ENCODE peak calls at places on chromosome 2, in nine cellular contexts. P is upper lobe of right lung, F is right lobe of liver, L is heart left ventricle, Y is A549, A is spleen, H is PC-3, Q is psoas muscle, O is breast epithelium. M is an unnamed sample.
A peak's percentile ranks its signal among the peaks of the same experiment; 100 is the strongest.

GRCh38 chr2:222805591-222806304 is 55.1 kb upstream of the ACSL3 start:
- DNase-seq in P (no peak), F (no peak), L (no peak), Y (no peak), A (no peak), H (no peak), Q (no peak), O (no peak), M (no peak)

GRCh38 chr2:230410861-230411464 is 5.0 kb upstream of the SP100 start:
- DNase-seq in P (no peak), F (no peak), L (no peak), Y (no peak), A (peak; percentile 76), H (no peak), Q (no peak), O (no peak), M (no peak)

GRCh38 chr2:10733584-10733958 is 12.1 kb downstream of the ATP6V1C2 start:
- DNase-seq in P (no peak), F (no peak), L (no peak), Y (no peak), A (peak; percentile 30), H (no peak), Q (no peak), O (no peak), M (no peak)

GRCh38 chr2:10989151-10989550 is 77.4 kb downstream of the KCNF1 start:
- DNase-seq in P (peak; percentile 21), F (no peak), L (no peak), Y (no peak), A (no peak), H (no peak), Q (no peak), O (no peak), M (no peak)

GRCh38 chr2:197576631-197577030 is 60.8 kb downstream of the MOB4 start:
- DNase-seq in P (no peak), F (no peak), L (no peak), Y (peak; percentile 81), A (no peak), H (peak; percentile 77), Q (no peak), O (no peak), M (no peak)

GRCh38 chr2:71157124-71157802 is 26.8 kb downstream of the MPHOSPH10 start:
- DNase-seq in P (no peak), F (no peak), L (peak; percentile 27), Y (peak; percentile 46), A (peak; percentile 81), H (peak; percentile 67), Q (peak; percentile 57), O (no peak), M (peak; percentile 95)

GRCh38 chr2:2016912-2017311 is 272.6 kb upstream of the PXDN start:
- DNase-seq in P (no peak), F (no peak), L (no peak), Y (no peak), A (no peak), H (no peak), Q (no peak), O (no peak), M (peak; percentile 42)

GRCh38 chr2:182368446-182368845 is 58.4 kb downstream of the PDE1A start:
- DNase-seq in P (no peak), F (no peak), L (no peak), Y (peak; percentile 56), A (no peak), H (no peak), Q (no peak), O (no peak), M (no peak)

DNA sequence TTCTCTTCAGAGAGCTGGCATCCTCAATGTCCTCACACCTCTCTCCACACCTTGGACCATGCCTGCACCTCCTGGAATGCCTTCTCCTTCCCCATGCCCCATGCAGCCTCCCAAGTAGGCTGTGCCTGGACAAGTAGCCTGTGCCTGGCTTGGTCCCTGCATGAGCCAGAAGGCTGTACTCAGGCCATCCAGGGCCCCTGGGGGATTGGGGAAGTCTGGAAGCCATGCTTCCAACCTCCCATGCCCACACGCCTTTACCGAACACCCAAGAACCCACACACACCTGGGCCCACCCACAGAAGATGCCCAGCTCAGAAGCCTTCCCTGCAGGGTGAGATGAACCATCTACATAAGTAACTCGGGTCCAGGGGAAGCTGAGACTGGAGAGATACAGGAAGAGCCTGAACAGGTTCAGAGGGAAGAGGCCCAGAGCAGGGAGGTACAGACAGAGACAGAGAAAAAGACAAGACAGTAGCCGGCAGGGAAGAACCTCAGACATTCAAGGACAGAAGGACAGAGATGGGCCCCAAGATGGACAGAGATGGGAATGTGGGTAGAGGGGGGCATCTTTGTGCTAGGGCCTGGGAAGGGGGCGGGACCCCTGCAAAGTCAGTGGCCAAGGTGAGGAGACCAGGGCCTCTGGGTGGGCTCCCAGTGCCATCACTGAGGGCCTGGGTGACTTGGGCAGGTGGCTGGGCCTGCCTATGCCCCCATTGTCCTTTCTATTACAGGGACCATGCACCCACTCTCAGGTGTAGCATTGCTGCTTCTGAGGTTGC is 4.3 kb downstream of the BIN1 start:
- DNase-seq in P (no peak), F (peak; percentile 24), L (no peak), Y (no peak), A (peak; percentile 53), H (no peak), Q (peak; percentile 58), O (peak; percentile 2), M (no peak)
- H3K4me1 ChIP-seq in P (peaks cover under 1% of the 10 kb centered on the region), F (no peaks in the 10 kb centered on the region), L (peaks cover 12% of the 10 kb centered on the region), Y (peaks cover 51% of the 10 kb centered on the region), A (peaks cover 85% of the 10 kb centered on the region), H (peaks cover 27% of the 10 kb centered on the region), Q (peaks cover 54% of the 10 kb centered on the region), O (no peaks in the 10 kb centered on the region), M (peaks cover 8% of the 10 kb centered on the region)

DNA sequence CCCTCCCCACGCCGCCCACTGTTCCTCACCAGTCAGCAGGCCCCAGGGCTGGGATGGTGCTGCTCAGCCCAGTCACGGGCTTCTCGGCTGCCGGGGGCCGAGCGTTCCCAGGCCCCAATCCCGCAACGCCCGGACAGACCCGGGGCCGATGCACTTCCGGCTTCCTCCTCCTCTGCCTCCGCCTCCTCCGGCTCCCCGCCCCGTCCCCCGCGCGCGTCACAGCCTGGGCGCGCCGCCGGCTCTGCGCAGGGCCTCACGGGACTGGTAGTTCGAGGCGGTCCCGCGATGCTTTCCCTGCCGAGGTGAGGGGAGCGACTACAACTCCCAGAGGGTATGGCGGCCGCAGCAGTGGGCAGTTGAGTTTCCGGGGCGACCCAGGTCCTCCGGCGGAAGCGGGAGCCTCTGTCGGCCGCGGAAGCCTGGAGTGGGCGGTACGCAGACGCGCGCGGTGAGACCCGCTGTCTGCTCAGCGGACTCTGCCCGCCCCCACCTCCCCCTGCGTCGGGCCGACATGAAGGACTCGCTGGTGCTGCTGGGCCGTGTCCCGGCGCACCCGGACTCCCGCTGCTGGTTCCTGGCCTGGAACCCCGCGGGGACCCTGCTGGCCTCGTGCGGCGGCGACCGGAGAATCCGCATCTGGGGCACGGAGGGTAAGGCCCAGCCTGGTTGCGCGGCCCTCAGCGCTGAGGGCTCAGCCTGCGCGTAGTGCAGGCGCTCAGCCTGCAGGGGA is at the start of the genes CIAO1 and TMEM127:
- DNase-seq in P (peak; percentile 100), F (peak; percentile 99), L (peak; percentile 99), Y (peak; percentile 98), A (peak; percentile 100), H (peak; percentile 98), Q (peak; percentile 99), O (peak; percentile 98), M (peak; percentile 99)
- TF ChIP-seq CTCF in P (no peak), F (peak; percentile 37), L (no peak), Y (no peak), A (peak; percentile 25), H (peak; percentile 20), Q (peak; percentile 14), O (peak; percentile 47), M (peak; percentile 64)

GRCh38 chr2:43220982-43221659 is 5.3 kb downstream of the ZFP36L2 start:
- DNase-seq in P (peak; percentile 76), F (peak; percentile 62), L (peak; percentile 80), Y (no peak), A (peak; percentile 89), H (no peak), Q (peak; percentile 78), O (no peak), M (peak; percentile 86)

GRCh38 chr2:43223412-43224040 is 2.9 kb downstream of the ZFP36L2 start:
- DNase-seq in P (no peak), F (peak; percentile 5), L (no peak), Y (peak; percentile 30), A (peak; percentile 24), H (peak; percentile 27), Q (no peak), O (no peak), M (no peak)

GRCh38 chr2:43222472-43223146 is 3.8 kb downstream of the ZFP36L2 start:
- DNase-seq in P (no peak), F (peak; percentile 3), L (no peak), Y (no peak), A (peak; percentile 45), H (peak; percentile 30), Q (no peak), O (no peak), M (no peak)

GRCh38 chr2:43220229-43220981 is 6.0 kb downstream of the ZFP36L2 start:
- DNase-seq in P (no peak), F (no peak), L (no peak), Y (no peak), A (peak; percentile 23), H (peak; percentile 22), Q (no peak), O (no peak), M (no peak)

DNA sequence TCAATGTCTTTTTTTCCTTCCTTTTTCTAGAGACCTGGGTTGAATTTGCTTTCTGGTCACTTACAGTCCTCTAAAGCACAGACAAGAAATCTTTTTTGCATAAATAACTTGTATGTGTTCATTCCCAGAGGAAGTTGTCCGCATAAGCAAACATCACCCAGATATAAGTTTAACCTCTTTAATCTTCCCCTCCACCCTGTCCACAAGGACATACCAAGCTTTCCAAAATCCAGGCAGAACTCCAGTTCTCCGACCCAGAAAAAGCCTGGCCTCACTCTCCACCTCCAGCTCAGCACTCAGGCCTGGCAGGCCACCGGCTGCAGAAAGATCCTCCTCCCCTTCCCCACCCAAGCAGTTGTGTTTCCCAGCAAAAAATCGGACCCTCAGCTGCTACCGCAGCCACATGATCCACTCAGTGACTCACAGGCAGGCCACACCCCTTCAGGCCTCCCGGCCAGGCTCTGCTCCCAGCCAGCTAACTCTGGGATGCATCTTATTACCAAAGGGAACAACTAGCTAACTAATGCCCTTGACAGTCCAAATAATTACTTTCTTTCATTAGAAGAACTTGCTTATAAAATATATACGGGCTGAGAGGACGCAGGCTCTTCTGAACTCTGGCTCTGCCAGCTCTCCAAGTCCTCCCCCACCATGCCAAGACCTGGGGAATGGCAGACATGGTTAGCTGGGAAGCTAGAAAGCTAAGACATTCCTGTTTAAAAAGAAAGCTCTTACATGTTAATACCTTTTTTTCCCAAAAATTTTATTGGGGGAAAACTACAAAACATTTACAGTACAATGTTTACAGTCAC is 4.5 kb downstream of the ZFP36L2 start:
- DNase-seq in P (peak; percentile 91), F (peak; percentile 89), L (peak; percentile 91), Y (peak; percentile 91), A (peak; percentile 93), H (peak; percentile 89), Q (peak; percentile 95), O (peak; percentile 82), M (peak; percentile 97)
- H3K4me3 ChIP-seq in P (peak overlapping the region; percentile 82), F (peak overlapping the region; percentile 84), L (peak overlapping the region; percentile 65), Y (peak overlapping the region; percentile 86), A (peak overlapping the region; percentile 95), H (peak overlapping the region; percentile 88), Q (peak overlapping the region; percentile 75), O (peak overlapping the region; percentile 69), M (peak overlapping the region; percentile 80)

GRCh38 chr2:16662440-16662839 is 3.2 kb downstream of the CYRIA start:
- DNase-seq in P (no peak), F (no peak), L (no peak), Y (peak; percentile 16), A (no peak), H (no peak), Q (peak; percentile 79), O (no peak), M (peak; percentile 13)

GRCh38 chr2:16660039-16660619 is 5.5 kb downstream of the CYRIA start:
- DNase-seq in P (no peak), F (no peak), L (no peak), Y (no peak), A (no peak), H (no peak), Q (no peak), O (no peak), M (peak; percentile 15)

GRCh38 chr2:16663121-16663905 is 2.3 kb downstream of the CYRIA start:
- DNase-seq in P (no peak), F (no peak), L (peak; percentile 24), Y (no peak), A (no peak), H (no peak), Q (no peak), O (no peak), M (peak; percentile 49)

GRCh38 chr2:16661536-16661935 is 4.1 kb downstream of the CYRIA start:
- DNase-seq in P (no peak), F (no peak), L (no peak), Y (no peak), A (no peak), H (no peak), Q (no peak), O (no peak), M (no peak)

GRCh38 chr2:16661936-16662335 is 3.7 kb downstream of the CYRIA start:
- DNase-seq in P (no peak), F (no peak), L (no peak), Y (no peak), A (no peak), H (no peak), Q (no peak), O (no peak), M (peak; percentile 7)
- H3K4me1 ChIP-seq in P (peaks cover 68% of the 10 kb centered on the region), F (no peaks in the 10 kb centered on the region), L (peaks cover 48% of the 10 kb centered on the region), Y (no peaks in the 10 kb centered on the region), A (peaks cover 96% of the 10 kb centered on the region), H (no peaks in the 10 kb centered on the region), Q (peaks cover 67% of the 10 kb centered on the region), O (peaks cover 7% of the 10 kb centered on the region), M (no peaks in the 10 kb centered on the region)

M was measured in endodermal cell.